ENCODE peak calls at places on chromosomes 5 and 9, in ten cellular contexts. A is left ventricle myocardium inferior, H is endothelial cell of umbilical vein, V is right cardiac atrium, P is neural progenitor cell, R is small intestine, G is mammary epithelial cell, D is Karpas-422, U is neuronal stem cell, L is psoas muscle. X is an unnamed sample.
A peak's percentile ranks its signal among the peaks of the same experiment; 100 is the strongest.

GRCh38 chr5:119355244-119355635 is 579 bp upstream of the TNFAIP8 start:
- DNase-seq in A (no peak), H (no peak), V (peak; percentile 30), P (peak; percentile 55), R (no peak), G (no peak), D (peak; percentile 73), U (no peak), L (no peak), X (no peak)

GRCh38 chr5:114238771-114239313 is 123.0 kb upstream of the KCNN2 start:
- DNase-seq in A (no peak), H (no peak), V (no peak), P (no peak), R (no peak), G (no peak), D (no peak), U (no peak), L (no peak), X (no peak)

GRCh38 chr9:72480931-72481330 is 40.5 kb upstream of the TMC1 start:
- DNase-seq in A (no peak), H (peak; percentile 74), V (no peak), P (no peak), R (no peak), G (no peak), D (no peak), U (no peak), L (no peak), X (no peak)

GRCh38 chr9:109779711-109780452 is at the start of gene PALM2AKAP2:
- DNase-seq in A (peak; percentile 78), H (no peak), V (peak; percentile 91), P (peak; percentile 93), R (peak; percentile 52), G (peak; percentile 73), D (no peak), U (peak; percentile 74), L (peak; percentile 74), X (peak; percentile 70)

GRCh38 chr9:134182554-134183219 is 18.3 kb upstream of the RNU6ATAC start:
- DNase-seq in A (no peak), H (peak; percentile 28), V (no peak), P (no peak), R (no peak), G (peak; percentile 19), D (no peak), U (no peak), L (peak; percentile 1), X (no peak)

GRCh38 chr5:102818934-102819333 is 63.8 kb downstream of the PAM start:
- DNase-seq in A (no peak), H (no peak), V (no peak), P (no peak), R (no peak), G (no peak), D (no peak), U (no peak), L (no peak), X (no peak)

GRCh38 chr9:137428841-137429545 is 5.8 kb downstream of the NOXA1 start:
- DNase-seq in A (no peak), H (no peak), V (peak; percentile 65), P (no peak), R (no peak), G (no peak), D (no peak), U (no peak), L (peak; percentile 12), X (peak; percentile 15)

GRCh38 chr9:14692918-14693861 is at the start of gene ZDHHC21:
- DNase-seq in A (peak; percentile 78), H (peak; percentile 51), V (peak; percentile 92), P (peak; percentile 64), R (peak; percentile 73), G (peak; percentile 54), D (peak; percentile 87), U (peak; percentile 24), L (peak; percentile 77), X (peak; percentile 75)

GRCh38 chr5:109945723-109946480 is 256.2 kb downstream of the MAN2A1 start:
- DNase-seq in A (no peak), H (no peak), V (no peak), P (no peak), R (no peak), G (no peak), D (no peak), U (no peak), L (no peak), X (no peak)

GRCh38 chr9:137454145-137454505 is 5.0 kb downstream of the NSMF start:
- DNase-seq in A (peak; percentile 61), H (peak; percentile 48), V (peak; percentile 89), P (peak; percentile 85), R (peak; percentile 61), G (no peak), D (peak; percentile 85), U (peak; percentile 76), L (peak; percentile 68), X (peak; percentile 42)

GRCh38 chr5:16869821-16870796 is 66.0 kb downstream of the MYO10 start:
- DNase-seq in A (no peak), H (no peak), V (no peak), P (no peak), R (no peak), G (peak; percentile 86), D (no peak), U (no peak), L (no peak), X (no peak)

GRCh38 chr5:59034498-59035186 is 451.8 kb downstream of the RAB3C start:
- DNase-seq in A (no peak), H (peak; percentile 39), V (no peak), P (peak; percentile 48), R (peak; percentile 37), G (no peak), D (peak; percentile 50), U (no peak), L (no peak), X (no peak)

GRCh38 chr9:92980085-92980745 is 32.9 kb downstream of the FGD3 start:
- DNase-seq in A (no peak), H (no peak), V (no peak), P (no peak), R (no peak), G (peak; percentile 77), D (no peak), U (no peak), L (no peak), X (no peak)

GRCh38 chr9:123686131-123686848 is 243.6 kb downstream of the DENND1A start:
- DNase-seq in A (no peak), H (peak; percentile 19), V (no peak), P (no peak), R (peak; percentile 20), G (peak; percentile 20), D (no peak), U (no peak), L (no peak), X (no peak)

DNA sequence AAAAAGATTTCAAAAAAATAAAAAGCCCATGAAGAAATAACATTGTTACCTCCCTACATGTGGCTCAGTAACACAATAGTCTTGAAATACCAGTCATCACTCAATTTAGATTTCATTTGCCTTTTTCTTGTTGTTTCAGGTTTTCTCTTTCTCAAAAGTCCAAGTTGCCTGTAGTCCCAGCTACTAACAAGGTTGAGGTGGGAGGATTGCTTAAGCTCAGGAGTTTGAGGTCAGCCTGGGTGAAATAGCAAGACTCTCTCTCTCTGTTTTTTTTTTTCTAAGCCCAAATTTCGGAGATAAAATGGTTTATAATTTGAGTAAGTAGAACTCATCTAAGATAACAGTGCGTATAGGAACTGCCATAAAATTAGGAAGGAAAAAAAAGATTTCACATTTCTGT is 17.5 kb upstream of the NDUFS4 start:
- DNase-seq in A (no peak), H (no peak), V (no peak), P (no peak), R (no peak), G (no peak), D (no peak), U (no peak), L (no peak), X (no peak)
- H3K4me3 ChIP-seq in A (no peak overlapping the region), H (no peak overlapping the region), V (no peak overlapping the region), P (no peak overlapping the region), R (no peak overlapping the region), G (no peak overlapping the region), D (no peak overlapping the region), U (no peak overlapping the region), L (no peak overlapping the region), X (no peak overlapping the region)

GRCh38 chr5:167644619-167645018 is 646.8 kb upstream of the WWC1 start:
- DNase-seq in A (no peak), H (no peak), V (no peak), P (no peak), R (no peak), G (peak; percentile 87), D (no peak), U (no peak), L (no peak), X (no peak)
- H3K27ac ChIP-seq in A (no peak overlapping the region), H (no peak overlapping the region), V (no peak overlapping the region), P (no peak overlapping the region), R (no peak overlapping the region), G (peak overlapping the region; percentile 91), D (no peak overlapping the region), U (no peak overlapping the region), L (no peak overlapping the region), X (no peak overlapping the region)

GRCh38 chr9:128127568-128127989 is at the start of gene PTGES2:
- DNase-seq in A (peak; percentile 88), H (peak; percentile 81), V (peak; percentile 94), P (peak; percentile 89), R (peak; percentile 84), G (peak; percentile 84), D (peak; percentile 94), U (peak; percentile 76), L (peak; percentile 94), X (peak; percentile 87)

GRCh38 chr9:128124873-128125574 is 2.5 kb downstream of the PTGES2 start:
- DNase-seq in A (peak; percentile 59), H (peak; percentile 56), V (peak; percentile 87), P (peak; percentile 76), R (peak; percentile 68), G (peak; percentile 32), D (peak; percentile 70), U (peak; percentile 56), L (peak; percentile 65), X (peak; percentile 62)

GRCh38 chr9:128125575-128126354 is 1.8 kb downstream of the PTGES2 start:
- DNase-seq in A (no peak), H (no peak), V (peak; percentile 45), P (no peak), R (no peak), G (no peak), D (peak; percentile 49), U (no peak), L (peak; percentile 10), X (peak; percentile 3)

GRCh38 chr9:128128836-128129590 is 1.5 kb upstream of the PTGES2 start:
- DNase-seq in A (no peak), H (no peak), V (peak; percentile 76), P (no peak), R (no peak), G (no peak), D (no peak), U (no peak), L (peak; percentile 20), X (no peak)

GRCh38 chr9:128127990-128128835 is 684 bp upstream of the PTGES2 start:
- DNase-seq in A (peak; percentile 85), H (peak; percentile 84), V (peak; percentile 92), P (peak; percentile 92), R (peak; percentile 91), G (peak; percentile 91), D (peak; percentile 97), U (peak; percentile 91), L (peak; percentile 87), X (peak; percentile 84)
- H3K4me3 ChIP-seq in A (peak overlapping the region; percentile 97), H (peak overlapping the region; percentile 83), V (peak overlapping the region; percentile 96), P (peak overlapping the region; percentile 68), R (peak overlapping the region; percentile 100), G (peak overlapping the region; percentile 100), D (peak overlapping the region; percentile 94), U (peak overlapping the region; percentile 100), L (peak overlapping the region; percentile 98), X (peak overlapping the region; percentile 97)

DNA sequence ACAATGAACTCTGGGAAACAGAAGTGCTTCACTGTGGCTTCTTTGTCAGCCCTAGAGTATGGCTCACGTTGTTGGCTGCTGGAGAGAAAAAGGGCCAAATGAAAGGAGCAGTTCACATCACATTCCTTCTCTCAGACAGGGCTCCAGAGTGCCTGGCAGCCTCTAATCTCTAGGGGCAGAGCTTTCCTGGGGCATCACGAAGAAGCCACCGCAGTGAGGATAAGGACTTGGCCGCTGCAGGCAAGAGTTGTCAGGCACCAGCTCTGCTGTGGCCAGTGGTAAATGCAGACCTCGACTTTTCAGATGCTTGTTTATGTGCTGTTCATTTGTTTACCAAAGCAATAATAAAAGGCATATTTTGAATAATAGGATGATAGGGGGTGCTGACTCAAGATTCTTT is 227.2 kb downstream of the ICE1 start:
- DNase-seq in A (no peak), H (no peak), V (peak; percentile 45), P (peak; percentile 11), R (no peak), G (no peak), D (no peak), U (no peak), L (no peak), X (no peak)
- H3K27ac ChIP-seq in A (no peak overlapping the region), H (no peak overlapping the region), V (no peak overlapping the region), P (no peak overlapping the region), R (no peak overlapping the region), G (no peak overlapping the region), D (no peak overlapping the region), U (no peak overlapping the region), L (no peak overlapping the region), X (no peak overlapping the region)